ENCODE peak calls at places on chromosomes 3 and 15, in nine cellular contexts. X is nephron progenitor cell; B is SK-N-DZ; V is C1 segment of cervical spinal cord; L is hippocampal formation; K is left cardiac atrium; T is Calu3; Y is stimulated activated CD8-positive, alpha-beta memory T cell treated with anti-CD3 and anti-CD28 coated beads, Interleukin-2, amount 100 ng/mL, for 48 hours; Q is pancreas. N is an unnamed sample.

GRCh38 chr15:26713498-26713897 is 59.4 kb downstream of the GABRB3 start:
- DNase-seq in X (no peak), B (no peak), V (no peak), L (no peak), K (no peak), T (no peak), Y (no peak), Q (no peak), N (no peak)

GRCh38 chr15:74809951-74810350 is 2.7 kb upstream of the LMAN1L start:
- DNase-seq in X (no peak), B (no peak), V (no peak), L (no peak), K (no peak), T (no peak), Y (no peak), Q (no peak), N (no peak)

GRCh38 chr3:189262746-189263145 is 91.0 kb downstream of the TPRG1 start:
- DNase-seq in X (no peak), B (peak), V (no peak), L (no peak), K (no peak), T (no peak), Y (no peak), Q (peak), N (no peak)

GRCh38 chr15:58423205-58423604 is 8.6 kb upstream of the LIPC start:
- DNase-seq in X (no peak), B (no peak), V (no peak), L (no peak), K (no peak), T (no peak), Y (no peak), Q (no peak), N (no peak)

GRCh38 chr3:99872633-99873254 is 55.1 kb downstream of the CMSS1 start:
- DNase-seq in X (no peak), B (no peak), V (no peak), L (no peak), K (no peak), T (no peak), Y (no peak), Q (no peak), N (no peak)

GRCh38 chr15:78390823-78391222 is 47.2 kb upstream of the IREB2 start:
- DNase-seq in X (no peak), B (no peak), V (no peak), L (no peak), K (no peak), T (no peak), Y (no peak), Q (no peak), N (no peak)

GRCh38 chr3:52845691-52846426 is 11.0 kb upstream of the MUSTN1 start:
- DNase-seq in X (peak), B (no peak), V (no peak), L (no peak), K (no peak), T (no peak), Y (no peak), Q (no peak), N (no peak)

GRCh38 chr3:196339493-196340254 is 1.5 kb upstream of the TM4SF19 start:
- DNase-seq in X (no peak), B (no peak), V (no peak), L (no peak), K (no peak), T (peak), Y (no peak), Q (no peak), N (no peak)

GRCh38 chr3:110485389-110485788 is 586.2 kb upstream of the NECTIN3 start:
- DNase-seq in X (no peak), B (no peak), V (no peak), L (no peak), K (no peak), T (no peak), Y (no peak), Q (no peak), N (no peak)

GRCh38 chr3:13826672-13827071 is 53.2 kb downstream of the WNT7A start:
- DNase-seq in X (no peak), B (no peak), V (no peak), L (no peak), K (no peak), T (no peak), Y (no peak), Q (no peak), N (no peak)

GRCh38 chr15:87215100-87215499 is 1041.4 kb downstream of the NTRK3 start:
- DNase-seq in X (peak), B (no peak), V (no peak), L (no peak), K (no peak), T (no peak), Y (no peak), Q (no peak), N (no peak)

GRCh38 chr3:14253022-14253761 is 74.6 kb downstream of the LSM3 start:
- DNase-seq in X (no peak), B (no peak), V (no peak), L (no peak), K (no peak), T (no peak), Y (no peak), Q (no peak), N (no peak)

GRCh38 chr15:67967871-67968423 is 86.2 kb upstream of the PIAS1 start:
- DNase-seq in X (peak), B (peak), V (no peak), L (peak), K (peak), T (peak), Y (peak), Q (peak), N (peak)

GRCh38 chr3:21170964-21171363 is 580.0 kb downstream of the ZNF385D start:
- DNase-seq in X (peak), B (peak), V (no peak), L (no peak), K (no peak), T (peak), Y (no peak), Q (no peak), N (no peak)

GRCh38 chr3:103158183-103158582 is 723.4 kb downstream of the ZPLD1 start:
- DNase-seq in X (no peak), B (no peak), V (no peak), L (no peak), K (no peak), T (peak), Y (no peak), Q (no peak), N (no peak)

GRCh38 chr3:71062920-71063767 is 520.4 kb downstream of the FOXP1 start:
- DNase-seq in X (no peak), B (peak), V (no peak), L (no peak), K (no peak), T (no peak), Y (no peak), Q (no peak), N (no peak)

GRCh38 chr15:57596978-57597377 is 5.3 kb downstream of the MYZAP start:
- DNase-seq in X (no peak), B (no peak), V (peak), L (no peak), K (no peak), T (no peak), Y (no peak), Q (no peak), N (no peak)

GRCh38 chr3:12303998-12304397 is 15.1 kb downstream of the PPARG start:
- DNase-seq in X (no peak), B (no peak), V (no peak), L (no peak), K (no peak), T (no peak), Y (no peak), Q (no peak), N (no peak)

N was measured in ureter.